ENCODE peak calls at places on chromosomes 7 and 10, in seven cellular contexts. P is AG04450, X is H9, Q is cardiac muscle cell, I is psoas muscle, Z is IMR-90, R is uterus. B is an unnamed sample.

GRCh38 chr10:34024708-34025425 is 690.4 kb upstream of the NRP1 start:
- DNase-seq in P (no peak), X (peak), Q (no peak), I (peak), Z (no peak), R (no peak), B (no peak)

GRCh38 chr7:151859111-151859947 is 17.6 kb downstream of the PRKAG2 start:
- DNase-seq in P (no peak), X (no peak), Q (no peak), I (no peak), Z (no peak), R (no peak), B (no peak)

GRCh38 chr7:27097686-27098492 is 2.1 kb upstream of the HOXA1 start:
- DNase-seq in P (no peak), X (no peak), Q (no peak), I (peak), Z (peak), R (no peak), B (no peak)

GRCh38 chr7:105664816-105665525 is 83.7 kb upstream of the EFCAB10 start:
- DNase-seq in P (no peak), X (peak), Q (no peak), I (no peak), Z (peak), R (no peak), B (no peak)

GRCh38 chr7:24883632-24884013 is 96.4 kb downstream of the OSBPL3 start:
- DNase-seq in P (no peak), X (no peak), Q (no peak), I (no peak), Z (no peak), R (no peak), B (no peak)

GRCh38 chr7:4103352-4104091 is 578.6 kb upstream of the FOXK1 start:
- DNase-seq in P (no peak), X (peak), Q (no peak), I (no peak), Z (peak), R (no peak), B (no peak)

GRCh38 chr7:151074817-151075661 is 5.6 kb downstream of the FASTK start:
- DNase-seq in P (no peak), X (no peak), Q (no peak), I (no peak), Z (no peak), R (no peak), B (no peak)

GRCh38 chr10:83917519-83918506 is 221.5 kb upstream of the GHITM start:
- DNase-seq in P (no peak), X (peak), Q (peak), I (peak), Z (no peak), R (no peak), B (no peak)

GRCh38 chr10:124523301-124523871 is 61.8 kb downstream of the LHPP start:
- DNase-seq in P (no peak), X (no peak), Q (no peak), I (peak), Z (no peak), R (peak), B (no peak)

GRCh38 chr10:1291178-1292090 is 235.2 kb downstream of the WDR37 start:
- DNase-seq in P (no peak), X (no peak), Q (no peak), I (no peak), Z (no peak), R (no peak), B (peak)

GRCh38 chr7:112930787-112931186 is 140.6 kb upstream of the TMEM168 start:
- DNase-seq in P (no peak), X (no peak), Q (no peak), I (no peak), Z (peak), R (no peak), B (no peak)

GRCh38 chr10:103758294-103758681 is 97.1 kb downstream of the SH3PXD2A start:
- DNase-seq in P (no peak), X (no peak), Q (no peak), I (peak), Z (peak), R (no peak), B (no peak)

GRCh38 chr10:72667207-72667864 is 24.6 kb upstream of the MCU start:
- DNase-seq in P (no peak), X (no peak), Q (no peak), I (no peak), Z (no peak), R (no peak), B (no peak)
- TF ChIP-seq CTCF in P (no peak), X (no peak), Q (no peak), I (no peak), Z (no peak), R (no peak), B (no peak)

GRCh38 chr7:73812996-73813395 is 17.8 kb upstream of the CLDN4 start:
- DNase-seq in P (no peak), X (no peak), Q (no peak), I (no peak), Z (peak), R (no peak), B (no peak)

GRCh38 chr7:73811760-73812168 is 19.0 kb upstream of the CLDN4 start:
- DNase-seq in P (no peak), X (peak), Q (peak), I (peak), Z (peak), R (peak), B (no peak)

GRCh38 chr7:73815436-73815835 is 15.4 kb upstream of the CLDN4 start:
- DNase-seq in P (no peak), X (no peak), Q (no peak), I (no peak), Z (no peak), R (no peak), B (no peak)

GRCh38 chr7:73809454-73810090 is 21.2 kb upstream of the CLDN4 start:
- DNase-seq in P (no peak), X (peak), Q (no peak), I (peak), Z (no peak), R (no peak), B (no peak)

DNA sequence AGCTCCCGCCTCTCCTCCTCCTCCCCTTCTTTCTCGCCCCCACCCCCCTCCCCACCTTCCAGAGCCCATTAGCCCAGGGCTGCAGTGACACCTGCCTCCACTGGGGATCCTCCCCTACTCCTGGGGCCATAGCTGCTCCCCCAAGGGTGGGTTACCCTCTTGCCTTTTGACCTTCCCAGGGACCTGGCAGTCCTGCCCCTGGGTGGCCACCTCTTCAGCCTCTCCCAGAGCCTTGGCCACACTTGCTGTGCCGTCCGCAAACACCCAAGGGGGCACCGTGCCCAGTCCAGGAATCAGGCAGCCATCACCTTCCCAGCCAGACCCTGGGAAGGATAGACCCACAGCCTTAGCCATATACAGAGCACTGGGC is 19.8 kb upstream of the CLDN4 start:
- DNase-seq in P (no peak), X (peak), Q (no peak), I (no peak), Z (no peak), R (no peak), B (no peak)
- TF ChIP-seq CTCF in P (no peak), X (peak), Q (no peak), I (no peak), Z (no peak), R (no peak), B (no peak)

GRCh38 chr10:122487231-122487765 is 25.9 kb downstream of the HTRA1 start:
- DNase-seq in P (no peak), X (no peak), Q (no peak), I (no peak), Z (peak), R (no peak), B (no peak)
- TF ChIP-seq CTCF in P (no peak), X (no peak), Q (no peak), I (no peak), Z (no peak), R (no peak), B (no peak)

GRCh38 chr10:110650265-110650668 is 6.1 kb downstream of the RBM20 start:
- DNase-seq in P (no peak), X (no peak), Q (no peak), I (no peak), Z (no peak), R (no peak), B (no peak)

GRCh38 chr10:110649652-110650264 is 5.6 kb downstream of the RBM20 start:
- DNase-seq in P (no peak), X (no peak), Q (no peak), I (no peak), Z (no peak), R (no peak), B (no peak)

GRCh38 chr10:110652475-110653118 is 8.5 kb downstream of the RBM20 start:
- DNase-seq in P (no peak), X (no peak), Q (no peak), I (no peak), Z (no peak), R (no peak), B (no peak)

GRCh38 chr10:110648743-110649651 is 4.9 kb downstream of the RBM20 start:
- DNase-seq in P (no peak), X (no peak), Q (no peak), I (no peak), Z (peak), R (no peak), B (no peak)

DNA sequence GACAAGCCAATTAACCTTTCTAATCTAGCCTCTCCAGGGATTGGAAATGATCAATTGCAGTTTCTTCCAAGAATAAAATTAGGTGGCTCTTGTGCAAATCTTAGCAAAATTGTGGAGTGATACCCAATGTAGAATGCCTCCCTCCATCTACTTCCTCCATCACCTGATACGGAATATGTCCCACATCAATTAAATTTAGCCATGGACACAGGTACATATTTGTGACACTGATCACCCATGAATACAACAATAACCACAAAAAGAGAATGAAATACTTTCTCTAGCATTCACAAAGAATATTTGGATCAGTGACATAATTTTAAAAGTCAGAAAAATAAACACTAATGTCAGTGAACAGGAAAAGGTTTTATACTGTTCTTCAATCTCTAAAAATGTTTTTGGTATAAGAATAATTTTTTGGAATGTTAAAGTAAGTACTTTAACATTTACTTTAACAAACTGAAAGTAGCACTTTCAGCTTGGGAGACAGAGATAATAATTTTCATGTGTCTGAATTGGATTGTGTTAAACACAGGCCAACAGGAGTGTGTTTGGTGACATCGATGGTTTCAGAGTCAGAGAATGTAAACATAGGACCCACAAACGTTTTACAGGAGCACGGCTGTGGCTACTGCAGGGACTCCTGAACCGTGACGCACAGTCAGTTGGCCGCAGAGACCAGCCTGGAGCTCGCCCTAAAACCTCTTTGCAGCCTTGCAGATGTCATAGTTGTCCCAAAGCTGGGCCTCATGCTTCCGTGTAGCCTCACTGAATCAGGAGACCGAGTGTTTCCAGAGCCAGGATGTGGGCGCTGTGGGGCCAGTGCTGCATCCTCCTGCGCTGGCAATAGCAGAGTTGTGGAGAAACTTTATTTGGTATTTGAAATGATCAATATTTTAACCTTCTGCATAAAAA is 7.2 kb downstream of the RBM20 start:
- DNase-seq in P (peak), X (no peak), Q (no peak), I (peak), Z (peak), R (no peak), B (no peak)
- TF ChIP-seq CTCF in P (no peak), X (no peak), Q (no peak), I (no peak), Z (peak), R (no peak), B (no peak)

DNA sequence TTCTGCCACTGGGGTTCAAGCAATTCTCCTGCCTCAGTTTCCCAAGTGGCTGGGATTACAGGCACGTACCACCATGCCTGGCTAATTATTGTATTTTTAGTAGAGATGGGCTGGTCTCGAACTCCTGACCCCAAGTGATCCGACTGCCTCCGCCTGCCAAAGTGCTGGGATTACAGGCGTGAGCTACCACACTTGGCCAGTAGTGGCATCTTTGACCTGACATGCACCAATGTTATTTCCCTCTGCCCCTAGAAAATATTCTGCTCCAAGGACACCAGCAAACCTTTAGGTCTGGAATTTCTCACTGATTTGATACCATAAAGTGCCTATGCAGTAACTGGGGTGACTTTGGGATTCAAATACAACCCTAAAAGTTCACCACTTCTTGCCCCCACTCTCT is 179.4 kb downstream of the ARID5B start:
- DNase-seq in P (no peak), X (no peak), Q (no peak), I (no peak), Z (no peak), R (no peak), B (no peak)
- TF ChIP-seq CTCF in P (peak), X (no peak), Q (no peak), I (no peak), Z (no peak), R (no peak), B (peak)

DNA sequence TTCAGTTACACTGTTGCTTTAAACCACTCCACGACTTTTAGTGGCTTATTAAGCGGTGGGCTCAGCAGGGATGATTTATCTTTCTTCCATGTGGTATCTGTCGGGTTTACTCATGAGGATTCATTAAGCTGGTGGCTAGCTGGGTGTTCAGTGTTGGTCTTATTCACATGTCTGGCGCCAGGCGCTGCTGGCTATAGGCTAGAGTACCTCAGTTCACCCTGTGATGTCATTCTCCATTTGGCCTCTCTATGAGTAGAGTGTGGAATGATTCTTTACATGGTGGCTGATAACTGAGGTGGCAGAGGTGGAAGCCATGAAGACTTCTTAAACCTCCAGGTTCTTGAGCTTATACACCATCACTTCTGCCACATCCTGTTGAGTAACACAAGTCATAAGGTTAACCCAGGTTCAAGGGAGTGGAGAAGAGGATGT is 115.4 kb downstream of the MLLT10 start:
- DNase-seq in P (no peak), X (no peak), Q (no peak), I (no peak), Z (no peak), R (no peak), B (no peak)
- TF ChIP-seq CTCF in P (no peak), X (no peak), Q (no peak), I (no peak), Z (no peak), R (no peak), B (no peak)

GRCh38 chr10:91632671-91633550 is at the start of gene PPP1R3C:
- DNase-seq in P (peak), X (peak), Q (peak), I (peak), Z (peak), R (peak), B (peak)
- TF ChIP-seq CTCF in P (peak), X (peak), Q (peak), I (peak), Z (peak), R (peak), B (peak)

DNA sequence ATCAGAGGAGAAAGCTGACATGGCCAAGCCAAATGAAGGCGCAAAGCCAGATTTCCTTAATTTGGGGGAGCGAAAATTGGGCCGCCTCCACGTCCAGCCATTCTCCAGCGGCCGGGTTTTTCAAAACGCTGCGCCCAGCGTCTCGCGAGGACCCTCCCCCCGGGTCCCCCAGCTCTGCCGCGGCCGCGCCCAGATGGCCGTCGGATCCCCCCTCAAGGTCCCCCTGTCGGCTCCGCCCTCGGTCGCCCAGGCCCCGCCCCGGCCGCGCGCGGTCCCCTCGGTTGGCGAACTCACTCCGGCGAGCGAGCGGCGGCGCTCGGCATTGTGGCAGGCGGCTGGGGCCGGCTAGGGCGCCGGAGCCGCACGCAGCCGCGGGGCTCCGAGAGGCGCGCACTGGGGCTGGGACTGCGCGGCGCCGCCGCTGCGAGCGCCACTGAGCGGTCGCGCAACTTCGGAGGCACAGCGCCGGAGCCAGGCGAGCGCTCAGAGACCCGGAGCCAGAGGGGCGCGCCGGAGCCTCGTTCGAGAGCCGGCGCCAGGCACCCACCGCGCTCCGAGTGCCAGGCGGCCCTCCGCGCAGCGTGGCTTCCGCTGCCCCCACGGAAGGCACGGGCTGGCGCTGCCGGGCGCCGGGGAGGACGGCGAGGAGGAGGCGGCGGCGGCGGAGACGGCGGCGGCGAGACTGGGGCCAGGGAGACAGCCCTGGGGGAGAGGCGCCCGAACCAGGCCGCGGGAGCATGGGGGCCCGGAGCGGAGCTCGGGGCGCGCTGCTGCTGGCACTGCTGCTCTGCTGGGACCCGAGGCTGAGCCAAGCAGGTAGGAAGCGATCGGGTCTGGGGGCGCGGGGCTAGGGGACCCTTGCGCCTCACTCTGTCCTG is at the start of gene UNC5B:
- DNase-seq in P (peak), X (peak), Q (peak), I (peak), Z (peak), R (peak), B (peak)
- TF ChIP-seq CTCF in P (peak), X (peak), Q (peak), I (peak), Z (peak), R (peak), B (peak)

B was measured in osteocyte.